ENCODE peak calls at places on chromosomes 12 and 14, in four cellular contexts. One of them, this sample, is unnamed.

GRCh38 chr12:49705479-49706267 is 1.5 kb downstream of the FMNL3 start:
- DNase-seq in neural progenitor cell: no peak
- DNase-seq in activated B cell treated with CpG ODN at 0.5 μM for 24 hours: peak
- DNase-seq in endodermal cell: peak
- DNase-seq in this sample: no peak

GRCh38 chr12:51788876-51789275 is 59.6 kb downstream of the FIGNL2 start:
- DNase-seq in neural progenitor cell: no peak
- DNase-seq in activated B cell treated with CpG ODN at 0.5 μM for 24 hours: no peak
- DNase-seq in endodermal cell: no peak
- DNase-seq in this sample: no peak

GRCh38 chr12:15735837-15736615 is 53.2 kb downstream of the EPS8 start:
- DNase-seq in neural progenitor cell: no peak
- DNase-seq in activated B cell treated with CpG ODN at 0.5 μM for 24 hours: no peak
- DNase-seq in endodermal cell: no peak
- DNase-seq in this sample: no peak

GRCh38 chr12:121806556-121807308 is 2.9 kb downstream of the SETD1B start:
- DNase-seq in neural progenitor cell: peak
- DNase-seq in activated B cell treated with CpG ODN at 0.5 μM for 24 hours: no peak
- DNase-seq in endodermal cell: peak
- DNase-seq in this sample: no peak

GRCh38 chr12:16076553-16076952 is 165.4 kb downstream of the DERA start:
- DNase-seq in neural progenitor cell: peak
- DNase-seq in activated B cell treated with CpG ODN at 0.5 μM for 24 hours: no peak
- DNase-seq in endodermal cell: peak
- DNase-seq in this sample: no peak

GRCh38 chr12:21826549-21826940 is 52.0 kb upstream of the KCNJ8 start:
- DNase-seq in neural progenitor cell: no peak
- DNase-seq in activated B cell treated with CpG ODN at 0.5 μM for 24 hours: no peak
- DNase-seq in endodermal cell: no peak
- DNase-seq in this sample: no peak

GRCh38 chr12:118377005-118377890 is 893 bp downstream of the SUDS3 start:
- DNase-seq in neural progenitor cell: peak
- DNase-seq in activated B cell treated with CpG ODN at 0.5 μM for 24 hours: no peak
- DNase-seq in endodermal cell: peak
- DNase-seq in this sample: no peak

GRCh38 chr12:50258167-50258551 is 25.2 kb downstream of the LIMA1 start:
- DNase-seq in neural progenitor cell: no peak
- DNase-seq in activated B cell treated with CpG ODN at 0.5 μM for 24 hours: no peak
- DNase-seq in endodermal cell: no peak
- DNase-seq in this sample: no peak

GRCh38 chr14:73244541-73244940 is 7.2 kb downstream of the PAPLN start:
- DNase-seq in neural progenitor cell: no peak
- DNase-seq in activated B cell treated with CpG ODN at 0.5 μM for 24 hours: no peak
- DNase-seq in endodermal cell: no peak
- DNase-seq in this sample: no peak

GRCh38 chr12:46101121-46101869 is 110.9 kb upstream of the SCAF11 start:
- DNase-seq in neural progenitor cell: peak
- DNase-seq in activated B cell treated with CpG ODN at 0.5 μM for 24 hours: no peak
- DNase-seq in endodermal cell: peak
- DNase-seq in this sample: no peak

GRCh38 chr12:62724947-62725447 is 210.0 kb downstream of the PPM1H start:
- DNase-seq in neural progenitor cell: peak
- DNase-seq in activated B cell treated with CpG ODN at 0.5 μM for 24 hours: no peak
- DNase-seq in endodermal cell: peak
- DNase-seq in this sample: peak

GRCh38 chr14:60008042-60008441 is 83.7 kb upstream of the PCNX4 start:
- DNase-seq in neural progenitor cell: no peak
- DNase-seq in activated B cell treated with CpG ODN at 0.5 μM for 24 hours: no peak
- DNase-seq in endodermal cell: no peak
- DNase-seq in this sample: no peak

GRCh38 chr14:61780125-61780524 is 17.9 kb downstream of the SNAPC1 start:
- DNase-seq in neural progenitor cell: no peak
- DNase-seq in activated B cell treated with CpG ODN at 0.5 μM for 24 hours: no peak
- DNase-seq in endodermal cell: no peak
- DNase-seq in this sample: no peak

GRCh38 chr12:107379852-107380567 is 286.7 kb upstream of the CRY1 start:
- DNase-seq in neural progenitor cell: no peak
- DNase-seq in activated B cell treated with CpG ODN at 0.5 μM for 24 hours: no peak
- DNase-seq in endodermal cell: no peak
- DNase-seq in this sample: peak

GRCh38 chr12:1356285-1356684 is 238.1 kb downstream of the FBXL14 start:
- DNase-seq in neural progenitor cell: no peak
- DNase-seq in activated B cell treated with CpG ODN at 0.5 μM for 24 hours: no peak
- DNase-seq in endodermal cell: no peak
- DNase-seq in this sample: no peak

GRCh38 chr14:52003324-52003723 is 14.0 kb downstream of the RTRAF start:
- DNase-seq in neural progenitor cell: no peak
- DNase-seq in activated B cell treated with CpG ODN at 0.5 μM for 24 hours: no peak
- DNase-seq in endodermal cell: no peak
- DNase-seq in this sample: no peak

GRCh38 chr12:116043673-116044072 is 233.8 kb downstream of the MED13L start:
- DNase-seq in neural progenitor cell: no peak
- DNase-seq in activated B cell treated with CpG ODN at 0.5 μM for 24 hours: no peak
- DNase-seq in endodermal cell: no peak
- DNase-seq in this sample: no peak

GRCh38 chr12:114812858-114813761 is 129.1 kb upstream of the TBX3 start:
- DNase-seq in neural progenitor cell: peak
- DNase-seq in activated B cell treated with CpG ODN at 0.5 μM for 24 hours: no peak
- DNase-seq in endodermal cell: peak
- DNase-seq in this sample: no peak

GRCh38 chr12:93299262-93299846 is 78.4 kb upstream of the NUDT4 start:
- DNase-seq in neural progenitor cell: no peak
- DNase-seq in activated B cell treated with CpG ODN at 0.5 μM for 24 hours: no peak
- DNase-seq in endodermal cell: no peak
- DNase-seq in this sample: no peak

GRCh38 chr14:106564058-106564643 is 1037.8 kb downstream of the TMEM121 start:
- DNase-seq in neural progenitor cell: peak
- DNase-seq in activated B cell treated with CpG ODN at 0.5 μM for 24 hours: peak
- DNase-seq in endodermal cell: peak
- DNase-seq in this sample: no peak

GRCh38 chr14:49687942-49688700 is at the start of gene POLE2:
- DNase-seq in neural progenitor cell: peak
- DNase-seq in activated B cell treated with CpG ODN at 0.5 μM for 24 hours: peak
- DNase-seq in endodermal cell: peak
- DNase-seq in this sample: peak

GRCh38 chr12:76876696-76877229 is 2.1 kb downstream of the CSRP2 start:
- DNase-seq in neural progenitor cell: no peak
- DNase-seq in activated B cell treated with CpG ODN at 0.5 μM for 24 hours: no peak
- DNase-seq in endodermal cell: no peak
- DNase-seq in this sample: no peak

GRCh38 chr12:19440019-19440858 is 947 bp downstream of the AEBP2 start:
- DNase-seq in neural progenitor cell: peak
- DNase-seq in activated B cell treated with CpG ODN at 0.5 μM for 24 hours: peak
- DNase-seq in endodermal cell: peak
- DNase-seq in this sample: peak

GRCh38 chr14:72608391-72609204 is 285.3 kb downstream of the DPF3 start:
- DNase-seq in neural progenitor cell: no peak
- DNase-seq in activated B cell treated with CpG ODN at 0.5 μM for 24 hours: no peak
- DNase-seq in endodermal cell: peak
- DNase-seq in this sample: no peak

GRCh38 chr14:78997811-78998210 is 827.6 kb downstream of the NRXN3 start:
- DNase-seq in neural progenitor cell: no peak
- DNase-seq in activated B cell treated with CpG ODN at 0.5 μM for 24 hours: no peak
- DNase-seq in endodermal cell: no peak
- DNase-seq in this sample: no peak

GRCh38 chr12:122732611-122733010 is 2.0 kb upstream of the HCAR1 start:
- DNase-seq in neural progenitor cell: no peak
- DNase-seq in activated B cell treated with CpG ODN at 0.5 μM for 24 hours: no peak
- DNase-seq in endodermal cell: no peak
- DNase-seq in this sample: no peak

GRCh38 chr12:13195848-13196301 is 651 bp upstream of the EMP1 start:
- DNase-seq in neural progenitor cell: no peak
- DNase-seq in activated B cell treated with CpG ODN at 0.5 μM for 24 hours: no peak
- DNase-seq in endodermal cell: no peak
- DNase-seq in this sample: no peak

DNA sequence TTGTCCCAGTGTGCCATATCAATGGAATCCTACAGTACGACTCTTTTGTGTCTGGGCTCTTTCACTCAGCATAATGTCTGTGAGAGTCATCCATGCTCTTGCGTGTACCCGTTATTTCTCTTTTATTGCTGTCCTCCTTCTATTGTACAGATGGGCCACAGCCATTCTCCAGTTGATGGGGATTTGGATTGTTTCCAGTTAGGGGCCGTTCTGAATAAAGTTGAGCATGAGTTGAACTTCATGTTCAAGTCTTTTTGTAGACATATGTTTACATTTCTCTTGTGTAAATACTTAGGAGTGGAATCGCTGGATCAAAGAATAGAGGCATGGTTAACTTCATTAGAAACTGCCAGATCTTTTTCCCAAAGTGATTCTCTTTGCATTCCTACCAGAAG is 38.4 kb downstream of the MYO1H start:
- DNase-seq in neural progenitor cell: no peak
- DNase-seq in activated B cell treated with CpG ODN at 0.5 μM for 24 hours: no peak
- DNase-seq in endodermal cell: no peak
- DNase-seq in this sample: no peak
- TF ChIP-seq CTCF in neural progenitor cell: no peak
- TF ChIP-seq CTCF in activated B cell treated with CpG ODN at 0.5 μM for 24 hours: no peak
- TF ChIP-seq CTCF in endodermal cell: no peak
- TF ChIP-seq CTCF in this sample: no peak

DNA sequence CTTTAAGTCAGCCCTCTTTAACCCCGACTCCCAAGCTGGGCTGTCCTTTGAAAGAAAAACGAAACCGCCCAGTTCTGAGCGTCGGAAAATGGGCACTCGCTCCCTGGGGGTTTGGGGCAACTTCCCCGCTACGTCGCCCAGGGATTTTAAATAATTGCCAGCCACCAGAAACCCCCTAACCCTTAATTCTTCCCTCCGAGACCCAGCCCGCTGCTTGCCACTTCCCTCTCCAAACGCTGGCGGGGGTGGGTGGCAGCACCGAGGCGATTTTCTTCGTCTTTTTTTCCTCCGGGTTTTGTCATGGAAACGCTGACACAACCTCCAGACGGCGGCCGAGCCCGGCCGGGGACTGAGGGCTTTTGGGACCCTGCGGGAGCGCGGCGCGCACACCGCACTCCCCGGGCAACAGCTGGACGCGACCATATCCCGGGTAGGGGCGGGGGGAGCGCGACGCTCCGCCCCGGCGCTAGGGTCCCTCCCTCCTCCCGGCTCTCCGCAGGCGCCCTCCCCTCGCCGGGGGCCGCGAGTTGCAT is at the start of gene CHST11:
- DNase-seq in neural progenitor cell: peak
- DNase-seq in activated B cell treated with CpG ODN at 0.5 μM for 24 hours: peak
- DNase-seq in endodermal cell: peak
- DNase-seq in this sample: peak
- TF ChIP-seq CTCF in neural progenitor cell: peak
- TF ChIP-seq CTCF in activated B cell treated with CpG ODN at 0.5 μM for 24 hours: no peak
- TF ChIP-seq CTCF in endodermal cell: peak
- TF ChIP-seq CTCF in this sample: peak

DNA sequence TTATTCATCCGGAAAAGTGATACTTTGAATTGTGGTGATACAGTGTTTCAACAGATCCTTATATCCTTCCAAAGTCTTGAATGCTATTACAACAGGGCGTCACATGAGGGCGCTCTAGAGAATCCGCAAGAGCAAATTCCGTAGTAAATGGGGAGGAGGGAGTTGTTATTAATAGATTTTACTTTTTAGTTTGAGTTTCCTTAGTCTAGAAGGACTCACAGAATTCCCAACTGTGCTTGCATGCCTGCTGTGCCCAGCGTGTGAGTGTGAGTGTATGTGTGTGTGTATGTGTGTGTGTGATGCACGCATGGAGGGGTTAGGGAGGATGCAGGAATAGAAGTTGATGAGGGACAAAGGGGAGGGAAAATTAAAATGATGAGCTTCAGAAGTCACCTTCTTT is 375.3 kb downstream of the C12orf75 start:
- DNase-seq in neural progenitor cell: peak
- DNase-seq in activated B cell treated with CpG ODN at 0.5 μM for 24 hours: no peak
- DNase-seq in endodermal cell: peak
- DNase-seq in this sample: no peak
- TF ChIP-seq CTCF in neural progenitor cell: peak
- TF ChIP-seq CTCF in activated B cell treated with CpG ODN at 0.5 μM for 24 hours: no peak
- TF ChIP-seq CTCF in endodermal cell: peak
- TF ChIP-seq CTCF in this sample: peak

DNA sequence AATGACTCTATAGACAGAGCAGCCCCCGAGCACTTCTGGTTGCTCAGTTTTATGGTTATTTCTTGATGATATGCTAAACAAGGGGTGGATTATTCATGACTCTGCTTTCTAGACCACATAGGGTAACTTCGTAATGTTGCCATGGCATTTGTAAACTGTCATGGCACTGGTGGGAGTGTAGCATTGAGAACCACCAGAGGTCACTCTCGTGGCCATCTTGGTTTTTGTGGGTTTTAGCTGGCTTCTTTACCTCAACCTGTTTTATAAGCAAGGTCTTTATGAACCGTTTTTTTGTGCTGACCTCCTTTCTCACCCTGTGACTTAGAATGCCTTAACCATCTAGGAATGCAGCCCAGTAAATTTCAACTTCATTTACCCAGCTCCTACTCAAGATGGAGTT is 1036.2 kb upstream of the FLRT2 start:
- DNase-seq in neural progenitor cell: no peak
- DNase-seq in activated B cell treated with CpG ODN at 0.5 μM for 24 hours: no peak
- DNase-seq in endodermal cell: peak
- DNase-seq in this sample: no peak
- TF ChIP-seq CTCF in neural progenitor cell: peak
- TF ChIP-seq CTCF in activated B cell treated with CpG ODN at 0.5 μM for 24 hours: no peak
- TF ChIP-seq CTCF in endodermal cell: peak
- TF ChIP-seq CTCF in this sample: no peak

DNA sequence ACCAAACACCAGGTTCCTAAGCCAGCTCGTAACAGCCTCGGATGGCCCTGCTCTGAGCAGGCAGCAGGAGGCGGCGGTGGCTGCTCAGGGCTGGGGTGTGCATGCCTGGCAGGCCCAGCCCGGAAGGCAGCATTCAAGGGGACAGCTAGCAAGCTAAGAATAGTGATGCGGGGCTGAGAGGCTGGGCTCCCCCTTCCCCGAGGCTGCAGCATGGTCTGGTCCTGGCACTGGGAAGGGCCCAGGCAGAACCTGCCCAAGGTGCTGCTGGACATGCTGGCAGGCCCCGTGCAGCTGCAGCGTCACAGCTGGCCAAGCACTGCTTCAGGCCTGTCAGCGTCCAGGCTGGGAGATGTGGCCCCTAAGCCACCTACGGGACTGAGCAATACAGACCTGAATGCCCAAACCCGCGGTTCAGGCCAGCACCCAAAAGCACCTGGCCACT is 26.4 kb upstream of the NUDT14 start:
- DNase-seq in neural progenitor cell: peak
- DNase-seq in activated B cell treated with CpG ODN at 0.5 μM for 24 hours: no peak
- DNase-seq in endodermal cell: peak
- DNase-seq in this sample: no peak
- TF ChIP-seq CTCF in neural progenitor cell: peak
- TF ChIP-seq CTCF in activated B cell treated with CpG ODN at 0.5 μM for 24 hours: no peak
- TF ChIP-seq CTCF in endodermal cell: peak
- TF ChIP-seq CTCF in this sample: no peak

GRCh38 chr12:96422192-96422591 is 22.0 kb upstream of the CDK17 start:
- DNase-seq in neural progenitor cell: no peak
- DNase-seq in activated B cell treated with CpG ODN at 0.5 μM for 24 hours: no peak
- DNase-seq in endodermal cell: no peak
- DNase-seq in this sample: no peak
- TF ChIP-seq CTCF in neural progenitor cell: no peak
- TF ChIP-seq CTCF in activated B cell treated with CpG ODN at 0.5 μM for 24 hours: no peak
- TF ChIP-seq CTCF in endodermal cell: no peak
- TF ChIP-seq CTCF in this sample: no peak

GRCh38 chr12:96401061-96401871 is 1.0 kb upstream of the CDK17 start:
- DNase-seq in neural progenitor cell: peak
- DNase-seq in activated B cell treated with CpG ODN at 0.5 μM for 24 hours: no peak
- DNase-seq in endodermal cell: peak
- DNase-seq in this sample: no peak
- TF ChIP-seq CTCF in neural progenitor cell: peak
- TF ChIP-seq CTCF in activated B cell treated with CpG ODN at 0.5 μM for 24 hours: peak
- TF ChIP-seq CTCF in endodermal cell: peak
- TF ChIP-seq CTCF in this sample: peak